ENCODE peak calls at places on chromosomes 6 and 20, in four cellular contexts. M is pancreas; E is body of pancreas; I is CD8-positive, alpha-beta T cell. Z is an unnamed sample.

GRCh38 chr6:84618836-84619235 is 145.6 kb downstream of the TBX18 start:
- ATAC-seq in I (no peak), E (no peak), M (no peak), Z (no peak)

GRCh38 chr6:9593566-9593965 is 821.3 kb downstream of the TFAP2A start:
- ATAC-seq in E (no peak), M (no peak), I (no peak), Z (no peak)

GRCh38 chr6:148831064-148831463 is 84.2 kb downstream of the UST start:
- ATAC-seq in M (no peak), E (no peak), I (peak), Z (peak)

GRCh38 chr6:83192871-83193746 is at the start of the genes PGM3 and RWDD2A:
- ATAC-seq in E (peak), I (peak), M (peak), Z (peak)

GRCh38 chr6:13012271-13012670 is 295.7 kb downstream of the PHACTR1 start:
- ATAC-seq in E (peak), M (peak), I (no peak), Z (no peak)

GRCh38 chr20:45993197-45993951 is 15.3 kb upstream of the MMP9 start:
- ATAC-seq in E (no peak), M (peak), I (no peak), Z (peak)

GRCh38 chr6:93894521-93894920 is 475.2 kb upstream of the EPHA7 start:
- ATAC-seq in M (no peak), E (no peak), I (no peak), Z (no peak)

GRCh38 chr20:14721926-14722325 is 384.5 kb upstream of the FLRT3 start:
- ATAC-seq in I (no peak), M (no peak), E (no peak), Z (no peak)

GRCh38 chr20:38812915-38813573 is 7.5 kb downstream of the PPP1R16B start:
- ATAC-seq in M (no peak), E (no peak), I (no peak), Z (no peak)

GRCh38 chr6:20292905-20293304 is 80.6 kb upstream of the MBOAT1 start:
- ATAC-seq in I (peak), E (no peak), M (no peak), Z (no peak)

GRCh38 chr6:105804436-105804835 is 281.7 kb upstream of the PRDM1 start:
- ATAC-seq in I (no peak), E (no peak), M (no peak), Z (no peak)

Z was measured in activated T-helper 17 cell treated with anti-CD3 and anti-CD28 coated beads, Interleukin-2, amount 50 U/mL, for 72 hours.